ENCODE peak calls at places on chromosome 7, in seven cellular contexts. G is upper lobe of left lung, I is ovary, D is esophagus squamous epithelium, Z is endothelial cell of umbilical vein, L is spleen, E is adrenal gland. Y is an unnamed sample.

GRCh38 chr7:68535266-68535665 is 1063.0 kb upstream of the AUTS2 start:
- DNase-seq in G (peak), I (no peak), D (no peak), Z (no peak), L (no peak), E (no peak), Y (no peak)

GRCh38 chr7:88278881-88279280 is 27.8 kb downstream of the STEAP4 start:
- DNase-seq in G (no peak), I (no peak), D (no peak), Z (peak), L (no peak), E (no peak), Y (no peak)

GRCh38 chr7:98802088-98802780 is 67.6 kb downstream of the TMEM130 start:
- DNase-seq in G (no peak), I (no peak), D (no peak), Z (no peak), L (no peak), E (peak), Y (peak)

GRCh38 chr7:103751476-103751875 is 238.0 kb downstream of the RELN start:
- DNase-seq in G (peak), I (no peak), D (no peak), Z (no peak), L (no peak), E (no peak), Y (no peak)

GRCh38 chr7:12212051-12212485 is 974 bp downstream of the TMEM106B start:
- DNase-seq in G (no peak), I (no peak), D (no peak), Z (no peak), L (no peak), E (peak), Y (no peak)

GRCh38 chr7:130939285-130940095 is 205.5 kb upstream of the KLF14 start:
- DNase-seq in G (no peak), I (no peak), D (no peak), Z (no peak), L (no peak), E (no peak), Y (no peak)

GRCh38 chr7:47771301-47771989 is 176.8 kb downstream of the PKD1L1 start:
- DNase-seq in G (no peak), I (no peak), D (no peak), Z (peak), L (no peak), E (no peak), Y (no peak)

GRCh38 chr7:137480401-137480800 is 136.9 kb upstream of the PTN start:
- DNase-seq in G (no peak), I (no peak), D (no peak), Z (no peak), L (no peak), E (no peak), Y (no peak)

GRCh38 chr7:90720970-90721768 is 125.0 kb downstream of the CDK14 start:
- DNase-seq in G (no peak), I (no peak), D (no peak), Z (peak), L (no peak), E (no peak), Y (no peak)

GRCh38 chr7:73700070-73700423 is 16.6 kb downstream of the BUD23 start:
- DNase-seq in G (no peak), I (no peak), D (no peak), Z (no peak), L (no peak), E (no peak), Y (no peak)

GRCh38 chr7:141722529-141722928 is 14.4 kb downstream of the WEE2 start:
- DNase-seq in G (no peak), I (no peak), D (no peak), Z (no peak), L (no peak), E (no peak), Y (no peak)

GRCh38 chr7:64686493-64687184 is 20.7 kb downstream of the ZNF107 start:
- DNase-seq in G (no peak), I (no peak), D (no peak), Z (no peak), L (no peak), E (no peak), Y (no peak)

GRCh38 chr7:120841608-120842007 is 16.3 kb downstream of the TSPAN12 start:
- DNase-seq in G (no peak), I (no peak), D (no peak), Z (no peak), L (no peak), E (no peak), Y (no peak)

GRCh38 chr7:102285541-102286236 is 979 bp upstream of the SH2B2 start:
- DNase-seq in G (no peak), I (no peak), D (no peak), Z (no peak), L (no peak), E (no peak), Y (no peak)

GRCh38 chr7:151071032-151071866 is 9.4 kb downstream of the FASTK start:
- DNase-seq in G (peak), I (no peak), D (no peak), Z (no peak), L (no peak), E (no peak), Y (no peak)

GRCh38 chr7:7554647-7555575 is 11.8 kb upstream of the MIOS start:
- DNase-seq in G (no peak), I (no peak), D (no peak), Z (no peak), L (no peak), E (no peak), Y (no peak)

GRCh38 chr7:77235280-77235679 is 35.7 kb upstream of the FGL2 start:
- DNase-seq in G (no peak), I (no peak), D (no peak), Z (no peak), L (no peak), E (no peak), Y (no peak)

GRCh38 chr7:16742547-16742946 is 11.0 kb upstream of the TSPAN13 start:
- DNase-seq in G (no peak), I (no peak), D (no peak), Z (no peak), L (no peak), E (no peak), Y (no peak)

GRCh38 chr7:26051021-26051420 is 101.0 kb upstream of the NFE2L3 start:
- DNase-seq in G (no peak), I (no peak), D (no peak), Z (no peak), L (no peak), E (no peak), Y (no peak)

GRCh38 chr7:73707045-73707631 is 12.3 kb downstream of the STX1A start:
- DNase-seq in G (peak), I (peak), D (no peak), Z (no peak), L (peak), E (no peak), Y (peak)

GRCh38 chr7:21912305-21912704 is 33.4 kb downstream of the CDCA7L start:
- DNase-seq in G (no peak), I (peak), D (no peak), Z (no peak), L (no peak), E (no peak), Y (peak)

GRCh38 chr7:128172963-128173362 is 68.1 kb upstream of the LEP start:
- DNase-seq in G (no peak), I (no peak), D (no peak), Z (no peak), L (no peak), E (no peak), Y (no peak)

GRCh38 chr7:4820405-4820967 is 41.3 kb downstream of the PAPOLB start:
- DNase-seq in G (peak), I (no peak), D (no peak), Z (no peak), L (peak), E (no peak), Y (no peak)

GRCh38 chr7:98591926-98592325 is 25.2 kb upstream of the NPTX2 start:
- DNase-seq in G (no peak), I (no peak), D (no peak), Z (no peak), L (no peak), E (peak), Y (no peak)

GRCh38 chr7:129748710-129749109 is 137.2 kb downstream of the NRF1 start:
- DNase-seq in G (no peak), I (no peak), D (no peak), Z (no peak), L (no peak), E (no peak), Y (no peak)

GRCh38 chr7:1912472-1913289 is 242.6 kb downstream of the ELFN1 start:
- DNase-seq in G (peak), I (peak), D (no peak), Z (no peak), L (no peak), E (peak), Y (no peak)

GRCh38 chr7:131124867-131125266 is 202.8 kb upstream of the MKLN1 start:
- DNase-seq in G (no peak), I (no peak), D (no peak), Z (no peak), L (no peak), E (no peak), Y (no peak)

GRCh38 chr7:124720195-124720594 is 45.4 kb downstream of the GPR37 start:
- DNase-seq in G (no peak), I (no peak), D (no peak), Z (no peak), L (no peak), E (no peak), Y (no peak)

GRCh38 chr7:101846800-101847538 is 29.5 kb downstream of the CUX1 start:
- DNase-seq in G (no peak), I (no peak), D (no peak), Z (no peak), L (no peak), E (no peak), Y (no peak)

GRCh38 chr7:17916786-17917185 is 23.5 kb downstream of the SNX13 start:
- DNase-seq in G (no peak), I (no peak), D (no peak), Z (no peak), L (no peak), E (no peak), Y (no peak)

GRCh38 chr7:139118803-139119485 is 9.4 kb upstream of the ZC3HAV1 start:
- DNase-seq in G (no peak), I (no peak), D (no peak), Z (no peak), L (peak), E (no peak), Y (no peak)

GRCh38 chr7:44063894-44064651 is 1.3 kb downstream of the PGAM2 start:
- DNase-seq in G (no peak), I (no peak), D (no peak), Z (no peak), L (peak), E (no peak), Y (peak)

GRCh38 chr7:134949171-134949570 is 37.1 kb upstream of the AGBL3 start:
- DNase-seq in G (no peak), I (no peak), D (no peak), Z (no peak), L (no peak), E (no peak), Y (no peak)

GRCh38 chr7:158403013-158403821 is 184.4 kb downstream of the PTPRN2 start:
- DNase-seq in G (no peak), I (no peak), D (no peak), Z (no peak), L (no peak), E (no peak), Y (no peak)

GRCh38 chr7:142139597-142140501 is 28.3 kb downstream of the MGAM2 start:
- DNase-seq in G (no peak), I (no peak), D (no peak), Z (no peak), L (no peak), E (no peak), Y (no peak)

GRCh38 chr7:121000091-121000983 is 11.8 kb downstream of the CPED1 start:
- DNase-seq in G (no peak), I (no peak), D (no peak), Z (peak), L (no peak), E (no peak), Y (no peak)

GRCh38 chr7:27739301-27739913 is 555 bp upstream of the TAX1BP1 start:
- DNase-seq in G (no peak), I (no peak), D (no peak), Z (peak), L (peak), E (no peak), Y (peak)

GRCh38 chr7:27737591-27737990 is 2.4 kb upstream of the TAX1BP1 start:
- DNase-seq in G (no peak), I (no peak), D (no peak), Z (no peak), L (no peak), E (no peak), Y (no peak)

GRCh38 chr7:27737178-27737577 is 2.8 kb upstream of the TAX1BP1 start:
- DNase-seq in G (no peak), I (no peak), D (no peak), Z (no peak), L (no peak), E (no peak), Y (no peak)

GRCh38 chr7:27739914-27740448 is at the start of gene TAX1BP1:
- DNase-seq in G (peak), I (peak), D (peak), Z (peak), L (peak), E (peak), Y (peak)

GRCh38 chr7:27740449-27741086 is 606 bp downstream of the TAX1BP1 start:
- DNase-seq in G (peak), I (peak), D (peak), Z (peak), L (peak), E (peak), Y (peak)
- TF ChIP-seq POLR2A in G (peak), I (peak), D (no peak), Z (no peak), L (no peak), E (peak), Y (peak)

GRCh38 chr7:93861325-93861949 is 29.1 kb downstream of the TFPI2 start:
- DNase-seq in G (no peak), I (no peak), D (no peak), Z (no peak), L (no peak), E (no peak), Y (no peak)
- TF ChIP-seq CTCF in G (no peak), I (no peak), D (no peak), Z (no peak), L (no peak), E (peak), Y (no peak)

GRCh38 chr7:115522174-115522573 is 508.4 kb downstream of the TFEC start:
- DNase-seq in G (no peak), I (no peak), D (no peak), Z (no peak), L (peak), E (no peak), Y (no peak)

DNA sequence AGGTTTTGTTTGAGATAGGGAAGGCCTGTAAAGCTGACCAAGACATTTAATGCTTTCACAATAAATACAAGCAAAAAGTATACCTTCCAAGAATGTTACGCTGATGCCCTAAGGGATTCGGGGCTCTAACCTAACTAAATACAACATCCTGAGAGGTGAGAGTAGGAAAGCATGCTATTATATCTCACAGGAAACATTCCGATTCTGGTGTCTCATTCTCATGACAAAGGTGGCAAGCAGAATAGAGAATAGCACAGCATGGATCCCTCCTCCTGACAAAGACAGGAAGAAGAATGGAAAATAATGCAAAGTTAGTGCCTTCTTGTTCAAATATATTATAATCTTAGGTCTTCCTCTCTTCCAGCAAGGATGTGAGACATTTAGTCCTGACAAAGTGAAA is 504.3 kb downstream of the TFEC start:
- DNase-seq in G (no peak), I (no peak), D (no peak), Z (no peak), L (no peak), E (no peak), Y (no peak)
- H3K4me3 ChIP-seq in G (no peak), I (no peak), D (no peak), Z (no peak), L (no peak), E (no peak), Y (no peak)

DNA sequence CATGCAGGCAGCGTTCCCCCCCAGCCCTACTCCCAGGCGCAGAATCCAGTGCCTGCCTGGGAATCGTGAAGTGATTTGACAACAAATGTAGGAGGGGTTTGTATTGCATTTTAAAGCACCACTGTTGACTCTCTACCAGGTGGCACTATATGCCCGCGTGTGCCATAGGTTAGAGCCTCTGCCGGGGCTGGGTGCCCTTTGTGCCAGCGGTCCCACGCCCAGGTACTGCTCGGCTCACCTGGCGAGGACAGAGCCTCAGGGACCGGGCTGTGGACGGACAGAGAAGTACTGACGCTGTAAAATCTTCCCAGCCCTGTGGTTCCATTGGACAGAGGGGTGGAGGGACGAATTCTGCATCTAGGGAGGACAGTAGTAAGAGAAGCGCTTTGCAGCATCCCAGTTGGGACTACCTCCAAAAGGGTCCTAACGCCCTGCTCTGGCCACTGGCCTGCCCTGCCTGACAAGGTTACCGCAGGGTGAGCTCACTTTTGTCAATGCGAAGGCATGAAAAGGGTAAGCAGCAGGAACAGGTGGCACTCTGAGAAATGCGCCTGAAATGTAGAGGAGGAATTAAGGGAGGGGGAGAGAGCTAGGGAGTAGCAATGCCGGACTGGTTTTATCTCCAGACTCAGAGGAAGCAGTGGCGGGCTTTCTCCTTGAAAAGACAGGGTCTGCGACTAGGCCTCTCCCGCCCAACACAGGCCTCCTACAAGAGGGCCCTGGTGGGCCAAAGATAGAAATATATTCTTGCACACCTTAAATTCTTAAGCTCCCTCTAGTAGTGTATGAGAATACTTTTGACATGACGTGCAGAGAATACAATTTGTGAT is 858 bp upstream of the CACNA2D1 start:
- DNase-seq in G (no peak), I (no peak), D (no peak), Z (no peak), L (peak), E (peak), Y (no peak)
- TF ChIP-seq POLR2A in G (no peak), I (no peak), D (no peak), Z (no peak), L (no peak), E (peak), Y (no peak)